ENCODE peak calls at places on chromosome 11, in seven cellular contexts. C, U, W, G, K, Q and A are unnamed samples.

GRCh38 chr11:57481915-57482781 is 21.8 kb downstream of the RTN4RL2 start:
- DNase-seq in G (no peak), C (no peak), U (no peak), K (no peak), W (no peak), Q (no peak), A (no peak)

GRCh38 chr11:11292839-11293238 is 60.2 kb downstream of the CSNK2A3 start:
- DNase-seq in G (no peak), U (no peak), K (no peak), Q (no peak), C (no peak), W (no peak), A (no peak)

GRCh38 chr11:83671295-83671694 is 385.1 kb upstream of the CCDC90B start:
- DNase-seq in K (peak), C (no peak), G (no peak), Q (no peak), W (no peak), U (no peak), A (no peak)

GRCh38 chr11:35558468-35558867 is 33.1 kb upstream of the PAMR1 start:
- DNase-seq in C (no peak), K (no peak), Q (no peak), U (no peak), G (no peak), W (peak), A (no peak)

GRCh38 chr11:1168721-1169161 is 11.0 kb downstream of the MUC5AC start:
- DNase-seq in Q (peak), G (no peak), U (no peak), C (no peak), K (no peak), W (no peak), A (no peak)

GRCh38 chr11:15073361-15074205 is at the start of gene CALCB:
- DNase-seq in C (no peak), G (no peak), U (no peak), W (no peak), K (peak), Q (no peak), A (no peak)

GRCh38 chr11:57779275-57779674 is 17.7 kb downstream of the CTNND1 start:
- DNase-seq in Q (no peak), G (no peak), C (no peak), U (no peak), W (peak), K (peak), A (no peak)

GRCh38 chr11:104705475-104706195 is 192.6 kb downstream of the CASP12 start:
- DNase-seq in U (no peak), C (no peak), K (no peak), G (no peak), Q (no peak), W (peak), A (no peak)

GRCh38 chr11:45919806-45920530 is 2.3 kb upstream of the PEX16 start:
- DNase-seq in Q (peak), U (no peak), K (no peak), G (no peak), C (no peak), W (no peak), A (peak)

GRCh38 chr11:118304809-118305248 is 299 bp downstream of the CD3E start:
- DNase-seq in C (no peak), W (no peak), Q (no peak), K (no peak), G (no peak), U (no peak), A (no peak)

GRCh38 chr11:3132831-3133455 is 32.2 kb downstream of the OSBPL5 start:
- DNase-seq in W (no peak), Q (peak), U (no peak), K (no peak), C (no peak), G (no peak), A (no peak)

GRCh38 chr11:476416-476815 is 26.3 kb downstream of the PTDSS2 start:
- DNase-seq in G (no peak), C (no peak), W (no peak), K (no peak), Q (peak), U (no peak), A (no peak)

GRCh38 chr11:118126082-118126838 is 26.4 kb downstream of the SCN4B start:
- DNase-seq in G (no peak), Q (no peak), C (no peak), U (no peak), K (no peak), W (no peak), A (no peak)

GRCh38 chr11:1303196-1303821 is 6.1 kb downstream of the TOLLIP start:
- DNase-seq in Q (no peak), G (no peak), K (peak), C (peak), W (no peak), U (no peak), A (peak)

GRCh38 chr11:1298695-1299492 is 10.5 kb downstream of the TOLLIP start:
- DNase-seq in Q (peak), C (no peak), W (peak), U (no peak), G (no peak), K (peak), A (peak)

GRCh38 chr11:129703846-129704245 is 111.8 kb upstream of the TMEM45B start:
- DNase-seq in K (peak), G (no peak), W (no peak), C (no peak), U (no peak), Q (no peak), A (no peak)

GRCh38 chr11:111358038-111359001 is 20.8 kb downstream of the POU2AF1 start:
- DNase-seq in Q (no peak), U (no peak), W (no peak), G (no peak), C (no peak), K (no peak), A (no peak)

GRCh38 chr11:46348986-46349401 is 1.7 kb downstream of the DGKZ start:
- DNase-seq in C (no peak), Q (no peak), U (no peak), K (no peak), W (no peak), G (no peak), A (no peak)

GRCh38 chr11:17541330-17541885 is 2.8 kb downstream of the USH1C start:
- DNase-seq in G (no peak), C (no peak), W (no peak), U (no peak), K (no peak), Q (no peak), A (no peak)

GRCh38 chr11:110128161-110128560 is 35.0 kb downstream of the ZC3H12C start:
- DNase-seq in K (peak), C (no peak), W (no peak), U (no peak), Q (no peak), G (no peak), A (no peak)

GRCh38 chr11:15594607-15595006 is 479.9 kb downstream of the INSC start:
- DNase-seq in C (no peak), K (no peak), Q (no peak), G (no peak), U (no peak), W (no peak), A (no peak)

GRCh38 chr11:623999-624704 is 603 bp downstream of the CDHR5 start:
- DNase-seq in G (no peak), C (no peak), Q (no peak), U (no peak), W (no peak), K (peak), A (no peak)

GRCh38 chr11:104991994-104992393 is 23.6 kb upstream of the CASP4 start:
- DNase-seq in Q (no peak), W (no peak), C (no peak), G (no peak), K (no peak), U (no peak), A (no peak)

GRCh38 chr11:12457030-12457600 is 79.7 kb downstream of the PARVA start:
- DNase-seq in Q (no peak), K (peak), C (no peak), G (no peak), U (no peak), W (no peak), A (no peak)

GRCh38 chr11:35190804-35191348 is 51.9 kb downstream of the CD44 start:
- DNase-seq in K (no peak), C (no peak), U (no peak), W (no peak), G (peak), Q (no peak), A (no peak)

GRCh38 chr11:112580864-112581263 is 320.2 kb upstream of the PLET1 start:
- DNase-seq in K (peak), Q (no peak), C (no peak), G (no peak), W (no peak), U (no peak), A (no peak)

GRCh38 chr11:102573851-102574250 is 43.3 kb upstream of the MMP7 start:
- DNase-seq in W (no peak), G (no peak), Q (no peak), U (no peak), K (no peak), C (no peak), A (no peak)

GRCh38 chr11:44915621-44916020 is 35.1 kb downstream of the TP53I11 start:
- DNase-seq in Q (no peak), W (no peak), U (no peak), C (no peak), K (no peak), G (no peak), A (no peak)

GRCh38 chr11:75782540-75783263 is 14.1 kb downstream of the DGAT2 start:
- DNase-seq in W (no peak), G (no peak), C (no peak), Q (no peak), K (no peak), U (no peak), A (no peak)

GRCh38 chr11:119144825-119145476 is 3.9 kb upstream of the ABCG4 start:
- DNase-seq in W (peak), U (peak), K (peak), G (peak), C (no peak), Q (no peak), A (peak)

GRCh38 chr11:16856022-16856471 is 117.6 kb downstream of the C11orf58 start:
- DNase-seq in Q (no peak), U (no peak), C (no peak), K (no peak), W (no peak), G (no peak), A (no peak)

GRCh38 chr11:76657139-76657823 is 13.3 kb downstream of the LRRC32 start:
- DNase-seq in C (no peak), W (no peak), K (no peak), Q (no peak), G (no peak), U (no peak), A (no peak)

GRCh38 chr11:76617553-76618265 is 52.8 kb downstream of the LRRC32 start:
- DNase-seq in G (no peak), Q (no peak), W (no peak), U (no peak), K (peak), C (no peak), A (no peak)

GRCh38 chr11:57778318-57779037 is 16.9 kb downstream of the CTNND1 start:
- DNase-seq in U (peak), G (peak), Q (peak), W (peak), C (peak), K (peak), A (peak)

GRCh38 chr11:85346484-85346883 is 280.7 kb downstream of the DLG2 start:
- DNase-seq in U (no peak), G (no peak), C (no peak), K (no peak), Q (no peak), W (no peak), A (no peak)

GRCh38 chr11:67438121-67438902 is 830 bp upstream of the PTPRCAP start:
- DNase-seq in Q (no peak), G (no peak), W (no peak), K (no peak), U (no peak), C (no peak), A (no peak)

GRCh38 chr11:96095884-96096301 is 172.0 kb upstream of the MTMR2 start:
- DNase-seq in U (no peak), K (no peak), Q (no peak), G (no peak), C (no peak), W (no peak), A (no peak)

GRCh38 chr11:8006349-8006977 is 19.3 kb downstream of the EIF3F start:
- DNase-seq in W (peak), U (peak), C (peak), Q (no peak), K (peak), G (peak), A (peak)

GRCh38 chr11:27882066-27882697 is 181.9 kb upstream of the BDNF start:
- DNase-seq in U (no peak), C (no peak), K (no peak), G (no peak), Q (no peak), W (no peak), A (no peak)

GRCh38 chr11:45924036-45924915 is 1.8 kb downstream of the LARGE2 start:
- DNase-seq in C (no peak), U (no peak), W (no peak), K (no peak), G (no peak), Q (peak), A (no peak)

DNA sequence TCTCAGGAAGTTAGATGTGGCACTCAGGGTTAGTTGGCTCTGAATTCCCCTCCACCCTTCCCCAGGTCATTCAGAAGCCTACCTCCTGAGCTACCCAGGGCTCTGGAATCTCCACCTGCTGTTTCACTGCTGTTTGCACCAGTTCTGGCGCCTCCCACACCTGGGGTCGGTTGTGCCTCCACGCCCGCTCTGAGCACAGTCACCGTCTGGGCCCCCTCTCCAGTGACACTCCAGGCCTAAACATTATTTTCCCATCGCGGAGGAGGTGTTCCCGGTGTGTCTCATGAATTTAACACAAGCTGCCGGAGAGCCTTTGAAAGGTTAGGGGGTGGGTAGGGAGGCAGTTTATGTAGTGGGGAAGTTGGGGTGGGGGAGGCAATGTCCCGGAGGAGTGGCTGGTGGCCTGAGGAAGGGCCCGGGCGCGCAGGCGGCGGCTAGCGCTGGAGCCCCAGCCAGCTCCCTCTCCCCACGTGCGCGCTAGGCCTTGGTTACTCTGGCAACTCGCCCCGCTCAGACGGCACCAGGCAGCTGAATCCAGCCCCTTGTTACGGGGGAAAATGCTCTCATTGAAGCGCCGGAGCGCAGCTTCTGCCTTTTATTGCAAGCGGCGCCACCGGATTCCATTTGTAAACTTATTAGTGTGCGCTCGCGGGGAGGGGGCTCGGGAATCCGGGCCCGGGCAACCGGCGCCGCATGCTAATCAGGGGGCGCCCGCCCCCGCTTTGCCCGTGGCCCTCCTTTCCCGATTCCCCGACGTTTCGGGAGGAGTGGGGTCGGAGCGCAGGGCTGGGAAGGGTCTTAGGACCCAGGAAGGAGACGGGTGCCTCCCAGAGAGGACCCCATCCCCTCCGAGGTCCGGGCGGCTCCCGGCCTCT is 52.4 kb downstream of the GRIK4 start:
- DNase-seq in C (peak), G (no peak), Q (no peak), K (no peak), W (peak), U (no peak), A (peak)
- H3K27ac ChIP-seq in C (peak), G (no peak), Q (peak), K (no peak), W (peak), U (no peak), A (peak)

DNA sequence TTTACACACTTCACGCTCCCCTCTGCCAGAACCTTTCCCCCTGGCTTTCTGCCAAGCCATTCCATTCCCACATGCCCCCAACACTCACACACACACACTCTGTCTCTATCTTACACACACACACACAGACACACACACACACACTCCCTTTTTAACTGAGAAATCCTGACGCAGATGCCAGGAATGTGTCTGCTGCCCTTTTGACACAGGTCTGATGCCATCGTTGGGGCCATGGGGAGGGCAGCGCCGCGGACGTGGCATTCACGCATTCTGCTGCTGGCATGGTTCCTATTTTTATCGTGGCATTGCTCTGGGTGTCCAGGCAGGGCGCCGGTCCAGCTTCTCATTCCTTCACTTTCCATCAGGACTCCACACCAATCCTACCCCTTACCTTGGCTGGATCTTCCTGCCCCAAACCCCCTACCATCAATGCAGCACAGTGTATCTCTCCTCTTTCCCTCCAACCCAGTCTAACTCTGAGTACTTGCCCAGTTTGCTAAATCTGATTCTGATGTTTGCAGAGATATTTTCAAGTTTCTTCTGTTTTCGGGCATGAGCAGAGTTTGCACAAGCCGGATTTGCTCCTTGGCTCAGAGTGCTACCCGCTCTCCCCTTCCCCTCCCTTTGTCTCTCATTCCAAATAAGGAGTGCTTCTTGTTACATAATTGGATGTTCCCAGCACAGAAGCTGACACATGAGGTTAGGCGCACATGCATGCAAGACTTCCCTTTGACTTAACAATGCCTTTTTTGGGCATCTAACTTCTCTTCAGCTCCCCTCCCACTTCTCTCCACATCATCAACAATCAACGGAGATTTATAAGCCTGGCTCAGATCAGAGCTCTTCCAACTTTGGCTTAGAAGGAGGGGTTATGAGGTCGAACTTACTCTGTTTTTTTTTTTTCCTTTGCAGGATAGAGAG is 18.8 kb downstream of the SNX19 start:
- DNase-seq in K (peak), G (peak), U (no peak), W (peak), C (no peak), Q (peak), A (no peak)
- H3K27ac ChIP-seq in K (peak), G (peak), U (no peak), W (peak), C (peak), Q (peak), A (peak)

GRCh38 chr11:65440831-65441499 is 18.4 kb downstream of the NEAT1 start:
- DNase-seq in Q (no peak), G (no peak), W (no peak), C (no peak), K (peak), U (no peak), A (no peak)
- H3K27ac ChIP-seq in Q (peak), G (no peak), W (peak), C (peak), K (peak), U (peak), A (no peak)

GRCh38 chr11:116930177-116930576 is 92.8 kb upstream of the APOA1 start:
- DNase-seq in U (no peak), G (no peak), Q (no peak), C (no peak), W (no peak), K (peak), A (no peak)

GRCh38 chr11:116930586-116930985 is 93.2 kb upstream of the APOA1 start:
- DNase-seq in W (no peak), K (no peak), C (no peak), U (no peak), G (no peak), Q (no peak), A (no peak)

GRCh38 chr11:116932182-116932581 is 94.8 kb upstream of the APOA1 start:
- DNase-seq in C (no peak), K (no peak), Q (no peak), U (no peak), W (no peak), G (no peak), A (no peak)

GRCh38 chr11:116929393-116930090 is 92.1 kb upstream of the APOA1 start:
- DNase-seq in K (peak), G (no peak), U (no peak), Q (no peak), C (no peak), W (no peak), A (no peak)

GRCh38 chr11:116931206-116931953 is 94.0 kb upstream of the APOA1 start:
- DNase-seq in W (no peak), C (no peak), K (peak), G (no peak), U (no peak), Q (no peak), A (no peak)
- H3K27ac ChIP-seq in W (no peak), C (peak), K (no peak), G (no peak), U (no peak), Q (peak), A (no peak)

GRCh38 chr11:126432525-126432924 is 77.0 kb downstream of the ST3GAL4 start:
- DNase-seq in U (no peak), C (no peak), Q (peak), G (no peak), K (no peak), W (no peak), A (no peak)

GRCh38 chr11:126432065-126432461 is 76.6 kb downstream of the ST3GAL4 start:
- DNase-seq in G (no peak), K (peak), C (no peak), U (no peak), W (no peak), Q (no peak), A (no peak)

GRCh38 chr11:126430581-126431320 is 75.3 kb downstream of the ST3GAL4 start:
- DNase-seq in C (no peak), W (no peak), Q (no peak), U (no peak), K (peak), G (no peak), A (no peak)

GRCh38 chr11:126433244-126433846 is 77.9 kb downstream of the ST3GAL4 start:
- DNase-seq in W (no peak), U (no peak), G (no peak), Q (peak), C (no peak), K (no peak), A (no peak)

GRCh38 chr11:126431401-126432064 is 76.0 kb downstream of the ST3GAL4 start:
- DNase-seq in C (no peak), Q (no peak), K (peak), U (no peak), W (peak), G (no peak), A (no peak)
- H3K27ac ChIP-seq in C (no peak), Q (peak), K (peak), U (no peak), W (no peak), G (peak), A (no peak)